ENCODE peak calls at places on chromosomes 7 and 10, in four cellular contexts. G is lower lobe of right lung, F is A549, Q is HFFc6. E is an unnamed sample.

GRCh38 chr10:129193148-129193547 is 273.9 kb upstream of the MGMT start:
- DNase-seq in F (no peak), G (no peak), Q (no peak), E (no peak)

GRCh38 chr10:113261130-113261529 is 291.7 kb upstream of the HABP2 start:
- DNase-seq in Q (no peak), G (no peak), F (no peak), E (no peak)

GRCh38 chr10:62335326-62335725 is 38.8 kb upstream of the ZNF365 start:
- DNase-seq in F (no peak), Q (no peak), G (no peak), E (no peak)

GRCh38 chr7:17298840-17299476 is 506 bp downstream of the AHR start:
- DNase-seq in Q (no peak), F (peak), G (peak), E (no peak)

GRCh38 chr7:30899066-30899465 is 12.6 kb upstream of the AQP1 start:
- DNase-seq in G (no peak), Q (no peak), F (no peak), E (no peak)

GRCh38 chr7:2299131-2299829 is 15.0 kb downstream of the SNX8 start:
- DNase-seq in Q (peak), G (peak), F (no peak), E (peak)

GRCh38 chr7:129492406-129492805 is 9.9 kb upstream of the SMKR1 start:
- DNase-seq in Q (no peak), G (no peak), F (no peak), E (no peak)

GRCh38 chr7:120402801-120403200 is 129.8 kb downstream of the KCND2 start:
- DNase-seq in Q (no peak), G (no peak), F (no peak), E (no peak)

GRCh38 chr10:103663802-103664201 is 170.3 kb downstream of the NEURL1 start:
- DNase-seq in G (peak), F (no peak), Q (no peak), E (peak)

GRCh38 chr10:73597346-73597745 is 6.2 kb upstream of the USP54 start:
- DNase-seq in Q (no peak), G (no peak), F (no peak), E (no peak)

GRCh38 chr10:16014469-16014868 is 154.2 kb upstream of the MINDY3 start:
- DNase-seq in Q (no peak), F (no peak), G (no peak), E (no peak)

GRCh38 chr7:96414931-96415292 is 93.0 kb upstream of the SLC25A13 start:
- DNase-seq in G (no peak), Q (peak), F (peak), E (peak)

GRCh38 chr10:125023269-125023668 is 81.3 kb downstream of the ZRANB1 start:
- DNase-seq in Q (no peak), F (no peak), G (peak), E (no peak)

GRCh38 chr10:113059001-113059780 is 109.1 kb downstream of the TCF7L2 start:
- DNase-seq in Q (no peak), F (no peak), G (no peak), E (peak)

GRCh38 chr7:114085592-114086490 is 167.0 kb upstream of the PPP1R3A start:
- DNase-seq in G (peak), F (peak), Q (peak), E (peak)

GRCh38 chr7:54917613-54918406 is 101.0 kb upstream of the EGFR start:
- DNase-seq in F (no peak), Q (no peak), G (no peak), E (no peak)

GRCh38 chr10:31340343-31340742 is 21.3 kb downstream of the ZEB1 start:
- DNase-seq in F (no peak), Q (no peak), G (no peak), E (no peak)

GRCh38 chr7:29921404-29922010 is 68.1 kb downstream of the SCRN1 start:
- DNase-seq in F (peak), Q (peak), G (no peak), E (peak)

GRCh38 chr10:46216836-46217748 is 69.7 kb upstream of the ANTXRL start:
- DNase-seq in G (no peak), Q (no peak), F (no peak), E (no peak)

GRCh38 chr7:99372275-99373085 is 2.0 kb upstream of the ARPC1B start:
- DNase-seq in F (no peak), Q (peak), G (peak), E (peak)

GRCh38 chr7:55133630-55134392 is 115.0 kb downstream of the EGFR start:
- DNase-seq in Q (peak), F (peak), G (no peak), E (no peak)

GRCh38 chr7:118870187-118870586 is 645.7 kb downstream of the ANKRD7 start:
- DNase-seq in G (no peak), F (peak), Q (no peak), E (no peak)

GRCh38 chr7:46230298-46231295 is 309.5 kb upstream of the IGFBP3 start:
- DNase-seq in G (no peak), F (no peak), Q (peak), E (no peak)

GRCh38 chr7:157500171-157500960 is 163.6 kb downstream of the DNAJB6 start:
- DNase-seq in Q (no peak), G (no peak), F (no peak), E (no peak)

GRCh38 chr10:74502963-74503608 is 323.3 kb upstream of the KAT6B start:
- DNase-seq in F (no peak), G (no peak), Q (peak), E (peak)

GRCh38 chr7:146499970-146500369 is 383.4 kb downstream of the CNTNAP2 start:
- DNase-seq in Q (no peak), G (no peak), F (no peak), E (no peak)

GRCh38 chr7:135270577-135271254 is 37.1 kb downstream of the STRA8 start:
- DNase-seq in F (no peak), G (no peak), Q (no peak), E (no peak)

GRCh38 chr10:119620771-119621384 is 24.1 kb upstream of the TIAL1 start:
- DNase-seq in Q (no peak), F (no peak), G (no peak), E (peak)